ENCODE peak calls at places on chromosomes 1 and 21, in nine cellular contexts. One of them, this sample, is unnamed.

GRCh38 chr1:234782821-234783220 is 172.8 kb upstream of the IRF2BP2 start:
- DNase-seq in NB4: peak
- DNase-seq in transverse colon: no peak
- DNase-seq in HCT116: no peak
- DNase-seq in esophagus muscularis mucosa: no peak
- DNase-seq in IMR-90: no peak
- DNase-seq in A549: no peak
- DNase-seq in spleen: no peak
- DNase-seq in body of pancreas: no peak
- DNase-seq in this sample: no peak

GRCh38 chr1:15834406-15835204 is 12.9 kb upstream of the SPEN start:
- DNase-seq in NB4: peak
- DNase-seq in transverse colon: peak
- DNase-seq in HCT116: peak
- DNase-seq in esophagus muscularis mucosa: peak
- DNase-seq in IMR-90: peak
- DNase-seq in A549: peak
- DNase-seq in spleen: peak
- DNase-seq in body of pancreas: peak
- DNase-seq in this sample: peak

GRCh38 chr1:224340711-224341384 is 10.9 kb upstream of the NVL start:
- DNase-seq in NB4: peak
- DNase-seq in transverse colon: peak
- DNase-seq in HCT116: no peak
- DNase-seq in esophagus muscularis mucosa: no peak
- DNase-seq in IMR-90: no peak
- DNase-seq in A549: peak
- DNase-seq in spleen: peak
- DNase-seq in body of pancreas: peak
- DNase-seq in this sample: peak

GRCh38 chr1:224684920-224685547 is 68.9 kb downstream of the CNIH3 start:
- DNase-seq in NB4: no peak
- DNase-seq in transverse colon: no peak
- DNase-seq in HCT116: no peak
- DNase-seq in esophagus muscularis mucosa: no peak
- DNase-seq in IMR-90: no peak
- DNase-seq in A549: no peak
- DNase-seq in spleen: no peak
- DNase-seq in body of pancreas: no peak
- DNase-seq in this sample: no peak

GRCh38 chr1:52567943-52568342 is 15.1 kb upstream of the TUT4 start:
- DNase-seq in NB4: peak
- DNase-seq in transverse colon: no peak
- DNase-seq in HCT116: no peak
- DNase-seq in esophagus muscularis mucosa: no peak
- DNase-seq in IMR-90: no peak
- DNase-seq in A549: no peak
- DNase-seq in spleen: no peak
- DNase-seq in body of pancreas: no peak
- DNase-seq in this sample: no peak

GRCh38 chr1:226649780-226650179 is 89.3 kb downstream of the ITPKB start:
- DNase-seq in NB4: peak
- DNase-seq in transverse colon: no peak
- DNase-seq in HCT116: no peak
- DNase-seq in esophagus muscularis mucosa: no peak
- DNase-seq in IMR-90: peak
- DNase-seq in A549: peak
- DNase-seq in spleen: peak
- DNase-seq in body of pancreas: no peak
- DNase-seq in this sample: peak

GRCh38 chr1:159009704-159010361 is at the start of gene IFI16:
- DNase-seq in NB4: peak
- DNase-seq in transverse colon: peak
- DNase-seq in HCT116: no peak
- DNase-seq in esophagus muscularis mucosa: no peak
- DNase-seq in IMR-90: peak
- DNase-seq in A549: peak
- DNase-seq in spleen: no peak
- DNase-seq in body of pancreas: no peak
- DNase-seq in this sample: peak

GRCh38 chr1:115781343-115781742 is 12.8 kb upstream of the CASQ2 start:
- DNase-seq in NB4: peak
- DNase-seq in transverse colon: no peak
- DNase-seq in HCT116: no peak
- DNase-seq in esophagus muscularis mucosa: no peak
- DNase-seq in IMR-90: no peak
- DNase-seq in A549: no peak
- DNase-seq in spleen: no peak
- DNase-seq in body of pancreas: no peak
- DNase-seq in this sample: no peak

GRCh38 chr1:168161459-168161858 is 17.3 kb upstream of the TIPRL start:
- DNase-seq in NB4: no peak
- DNase-seq in transverse colon: no peak
- DNase-seq in HCT116: no peak
- DNase-seq in esophagus muscularis mucosa: peak
- DNase-seq in IMR-90: no peak
- DNase-seq in A549: no peak
- DNase-seq in spleen: no peak
- DNase-seq in body of pancreas: no peak
- DNase-seq in this sample: no peak

GRCh38 chr1:151720190-151720953 is 950 bp upstream of the RIIAD1 start:
- DNase-seq in NB4: no peak
- DNase-seq in transverse colon: no peak
- DNase-seq in HCT116: no peak
- DNase-seq in esophagus muscularis mucosa: no peak
- DNase-seq in IMR-90: peak
- DNase-seq in A549: no peak
- DNase-seq in spleen: no peak
- DNase-seq in body of pancreas: no peak
- DNase-seq in this sample: no peak

GRCh38 chr1:161207173-161207572 is 5.0 kb downstream of the NDUFS2 start:
- DNase-seq in NB4: no peak
- DNase-seq in transverse colon: peak
- DNase-seq in HCT116: no peak
- DNase-seq in esophagus muscularis mucosa: peak
- DNase-seq in IMR-90: peak
- DNase-seq in A549: no peak
- DNase-seq in spleen: no peak
- DNase-seq in body of pancreas: peak
- DNase-seq in this sample: peak

GRCh38 chr1:228163776-228164534 is 1.6 kb upstream of the IBA57 start:
- DNase-seq in NB4: no peak
- DNase-seq in transverse colon: no peak
- DNase-seq in HCT116: no peak
- DNase-seq in esophagus muscularis mucosa: no peak
- DNase-seq in IMR-90: no peak
- DNase-seq in A549: no peak
- DNase-seq in spleen: peak
- DNase-seq in body of pancreas: no peak
- DNase-seq in this sample: no peak

DNA sequence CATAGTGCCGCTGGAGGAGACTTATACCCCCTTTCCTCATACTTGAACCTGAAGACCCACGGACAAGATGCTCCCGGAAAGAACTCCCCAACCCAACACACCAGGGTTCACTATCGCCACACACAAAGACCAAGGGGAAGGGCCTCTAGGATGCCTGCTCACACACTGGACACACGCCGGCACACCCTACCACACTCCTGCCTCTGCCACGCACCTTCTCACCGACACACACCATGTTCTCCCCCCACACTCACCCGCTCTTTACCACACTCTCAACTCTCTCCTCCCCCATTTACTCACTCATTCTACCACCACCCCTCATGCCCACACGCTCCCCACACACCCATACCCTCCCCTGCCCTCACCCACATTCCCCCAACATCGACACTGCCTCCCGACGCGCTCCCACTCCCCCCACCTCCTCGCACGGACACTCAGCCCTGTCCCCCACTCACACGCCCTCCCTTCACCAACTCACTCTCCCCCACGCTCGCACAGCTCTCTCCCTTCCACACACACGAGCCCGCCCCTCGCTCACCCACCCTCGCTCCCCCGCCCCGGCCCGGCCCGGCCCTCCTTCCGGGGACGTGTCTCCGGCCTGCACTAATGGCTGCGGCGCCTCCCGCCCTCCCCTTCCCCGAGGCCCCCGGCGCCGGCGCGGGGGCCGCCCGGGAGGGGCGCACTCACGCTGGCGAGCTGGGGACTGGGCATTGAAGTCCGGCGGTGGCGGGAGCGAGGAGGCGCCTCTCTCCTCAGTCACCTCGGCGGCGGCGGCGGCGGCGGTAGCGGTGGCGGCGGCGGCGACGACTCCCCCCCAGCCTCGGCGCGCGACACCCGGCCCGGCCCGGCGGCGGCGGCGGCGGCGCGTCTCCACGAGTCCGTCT is 626 bp downstream of the PTP4A2 start:
- DNase-seq in NB4: peak
- DNase-seq in transverse colon: peak
- DNase-seq in HCT116: no peak
- DNase-seq in esophagus muscularis mucosa: peak
- DNase-seq in IMR-90: peak
- DNase-seq in A549: peak
- DNase-seq in spleen: peak
- DNase-seq in body of pancreas: peak
- DNase-seq in this sample: peak
- TF ChIP-seq CTCF in NB4: no peak
- TF ChIP-seq CTCF in transverse colon: no peak
- TF ChIP-seq CTCF in HCT116: no peak
- TF ChIP-seq CTCF in esophagus muscularis mucosa: no peak
- TF ChIP-seq CTCF in IMR-90: peak
- TF ChIP-seq CTCF in A549: no peak
- TF ChIP-seq CTCF in spleen: no peak
- TF ChIP-seq CTCF in body of pancreas: no peak
- TF ChIP-seq CTCF in this sample: no peak

GRCh38 chr1:244970661-244971523 is 106.5 kb upstream of the HNRNPU start:
- DNase-seq in NB4: peak
- DNase-seq in transverse colon: peak
- DNase-seq in HCT116: peak
- DNase-seq in esophagus muscularis mucosa: peak
- DNase-seq in IMR-90: peak
- DNase-seq in A549: peak
- DNase-seq in spleen: peak
- DNase-seq in body of pancreas: peak
- DNase-seq in this sample: peak

GRCh38 chr1:244971524-244972216 is 107.3 kb upstream of the HNRNPU start:
- DNase-seq in NB4: no peak
- DNase-seq in transverse colon: no peak
- DNase-seq in HCT116: no peak
- DNase-seq in esophagus muscularis mucosa: no peak
- DNase-seq in IMR-90: no peak
- DNase-seq in A549: no peak
- DNase-seq in spleen: no peak
- DNase-seq in body of pancreas: no peak
- DNase-seq in this sample: no peak

GRCh38 chr1:244968431-244968830 is 104.1 kb upstream of the HNRNPU start:
- DNase-seq in NB4: no peak
- DNase-seq in transverse colon: no peak
- DNase-seq in HCT116: no peak
- DNase-seq in esophagus muscularis mucosa: no peak
- DNase-seq in IMR-90: no peak
- DNase-seq in A549: no peak
- DNase-seq in spleen: peak
- DNase-seq in body of pancreas: no peak
- DNase-seq in this sample: no peak

GRCh38 chr1:244970236-244970652 is 105.9 kb upstream of the HNRNPU start:
- DNase-seq in NB4: peak
- DNase-seq in transverse colon: no peak
- DNase-seq in HCT116: peak
- DNase-seq in esophagus muscularis mucosa: peak
- DNase-seq in IMR-90: peak
- DNase-seq in A549: peak
- DNase-seq in spleen: peak
- DNase-seq in body of pancreas: peak
- DNase-seq in this sample: no peak

GRCh38 chr1:244969355-244970235 is 105.3 kb upstream of the HNRNPU start:
- DNase-seq in NB4: peak
- DNase-seq in transverse colon: peak
- DNase-seq in HCT116: peak
- DNase-seq in esophagus muscularis mucosa: peak
- DNase-seq in IMR-90: peak
- DNase-seq in A549: peak
- DNase-seq in spleen: peak
- DNase-seq in body of pancreas: peak
- DNase-seq in this sample: peak
- TF ChIP-seq POLR2A in NB4: peak
- TF ChIP-seq POLR2A in transverse colon: peak
- TF ChIP-seq POLR2A in HCT116: peak
- TF ChIP-seq POLR2A in esophagus muscularis mucosa: peak
- TF ChIP-seq POLR2A in IMR-90: peak
- TF ChIP-seq POLR2A in A549: peak
- TF ChIP-seq POLR2A in spleen: no peak
- TF ChIP-seq POLR2A in body of pancreas: peak
- TF ChIP-seq POLR2A in this sample: peak

DNA sequence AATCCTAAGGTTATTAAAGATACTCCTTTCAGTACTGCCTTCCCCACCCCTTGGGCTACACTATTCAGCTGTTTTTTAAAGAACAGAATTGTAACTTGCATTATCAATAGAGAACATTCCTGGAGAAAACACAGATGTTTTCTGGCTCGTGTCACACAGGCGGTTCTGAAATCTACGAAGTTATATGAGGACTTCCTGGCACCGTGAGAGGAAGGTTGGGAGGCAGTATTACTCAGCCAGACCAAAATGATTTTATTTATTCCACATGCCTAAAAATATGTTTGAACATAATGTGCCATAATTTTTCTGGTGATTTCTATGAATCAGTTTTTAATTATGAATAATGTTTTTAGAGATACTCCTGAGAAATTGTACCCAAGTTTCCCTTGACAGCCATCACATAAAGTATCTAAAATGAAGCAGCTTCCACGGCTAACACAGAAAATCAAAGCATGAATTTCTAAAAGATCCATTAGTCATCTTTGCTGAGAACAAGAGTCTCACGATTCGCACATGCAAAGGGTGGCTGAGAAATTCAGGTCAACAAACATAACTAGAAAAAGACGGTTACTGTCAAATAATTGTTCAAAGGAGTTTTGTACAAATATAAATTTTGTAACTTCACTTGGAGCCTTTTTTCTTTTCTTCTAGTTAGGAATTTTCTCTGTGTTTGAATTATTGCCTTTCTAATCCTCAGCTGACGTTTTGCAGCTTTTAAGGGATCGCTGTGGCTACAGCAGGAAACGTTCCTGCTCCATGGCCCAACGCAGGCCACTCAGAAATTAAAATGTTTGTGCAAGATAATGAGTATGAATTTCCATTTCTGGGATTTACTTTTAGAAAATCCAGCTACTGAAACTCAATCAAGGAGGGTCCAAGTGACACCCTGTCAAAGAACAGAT is 8.0 kb upstream of the SIM2 start:
- DNase-seq in NB4: no peak
- DNase-seq in transverse colon: no peak
- DNase-seq in HCT116: no peak
- DNase-seq in esophagus muscularis mucosa: no peak
- DNase-seq in IMR-90: peak
- DNase-seq in A549: no peak
- DNase-seq in spleen: no peak
- DNase-seq in body of pancreas: no peak
- DNase-seq in this sample: no peak
- TF ChIP-seq CTCF in NB4: no peak
- TF ChIP-seq CTCF in transverse colon: no peak
- TF ChIP-seq CTCF in HCT116: no peak
- TF ChIP-seq CTCF in esophagus muscularis mucosa: no peak
- TF ChIP-seq CTCF in IMR-90: no peak
- TF ChIP-seq CTCF in A549: no peak
- TF ChIP-seq CTCF in spleen: no peak
- TF ChIP-seq CTCF in body of pancreas: no peak
- TF ChIP-seq CTCF in this sample: no peak

GRCh38 chr1:32201011-32201855 is 838 bp downstream of the CCDC28B start:
- DNase-seq in NB4: peak
- DNase-seq in transverse colon: peak
- DNase-seq in HCT116: no peak
- DNase-seq in esophagus muscularis mucosa: peak
- DNase-seq in IMR-90: peak
- DNase-seq in A549: no peak
- DNase-seq in spleen: peak
- DNase-seq in body of pancreas: peak
- DNase-seq in this sample: peak
- TF ChIP-seq POLR2A in NB4: no peak
- TF ChIP-seq POLR2A in transverse colon: no peak
- TF ChIP-seq POLR2A in HCT116: no peak
- TF ChIP-seq POLR2A in esophagus muscularis mucosa: no peak
- TF ChIP-seq POLR2A in IMR-90: peak
- TF ChIP-seq POLR2A in A549: no peak
- TF ChIP-seq POLR2A in spleen: no peak
- TF ChIP-seq POLR2A in body of pancreas: no peak
- TF ChIP-seq POLR2A in this sample: no peak

This sample was measured in Peyer's patch.